ENCODE peak calls at places on chromosomes 2 and 18, in seven cellular contexts. X is K562, M is IMR-90, Z is A549, F is SK-N-SH, D is H1, H is GM12878. Q is an unnamed sample.

GRCh38 chr2:55106148-55106547 is 55.9 kb upstream of the RTN4 start:
- DNase-seq in X (no peak), M (peak; percentile 66), Z (no peak), F (no peak), D (no peak), H (no peak), Q (no peak)

GRCh38 chr2:3651686-3652516 is 6.1 kb upstream of the ALLC start:
- DNase-seq in X (no peak), M (no peak), Z (no peak), F (peak; percentile 74), D (peak; percentile 70), H (peak; percentile 60), Q (peak; percentile 92)

GRCh38 chr2:38797276-38797675 is 19.3 kb downstream of the GEMIN6 start:
- DNase-seq in X (no peak), M (peak; percentile 31), Z (peak; percentile 77), F (no peak), D (no peak), H (no peak), Q (no peak)

GRCh38 chr2:42046819-42047487 is 868 bp upstream of the PKDCC start:
- DNase-seq in X (peak; percentile 43), M (no peak), Z (no peak), F (peak; percentile 63), D (no peak), H (no peak), Q (peak; percentile 58)

GRCh38 chr18:79515944-79516351 is 120.2 kb downstream of the NFATC1 start:
- DNase-seq in X (no peak), M (no peak), Z (no peak), F (no peak), D (no peak), H (no peak), Q (peak; percentile 5)

GRCh38 chr2:233438573-233439147 is 84.4 kb downstream of the DGKD start:
- DNase-seq in X (no peak), M (no peak), Z (no peak), F (no peak), D (no peak), H (no peak), Q (no peak)

GRCh38 chr18:5106730-5107129 is 90.3 kb downstream of the AKAIN1 start:
- DNase-seq in X (no peak), M (no peak), Z (peak; percentile 0), F (no peak), D (no peak), H (no peak), Q (no peak)

GRCh38 chr2:38030590-38031326 is 45.2 kb downstream of the CYP1B1 start:
- DNase-seq in X (no peak), M (no peak), Z (no peak), F (no peak), D (no peak), H (no peak), Q (no peak)

GRCh38 chr2:206275274-206276160 is 1.1 kb downstream of the ZDBF2 start:
- DNase-seq in X (no peak), M (peak; percentile 53), Z (peak; percentile 59), F (peak; percentile 40), D (no peak), H (peak; percentile 55), Q (no peak)

GRCh38 chr2:38168710-38169480 is 92.9 kb upstream of the CYP1B1 start:
- DNase-seq in X (no peak), M (peak; percentile 69), Z (no peak), F (no peak), D (no peak), H (no peak), Q (no peak)

GRCh38 chr2:69188174-69188900 is 175.4 kb downstream of the ANTXR1 start:
- DNase-seq in X (no peak), M (no peak), Z (no peak), F (no peak), D (no peak), H (no peak), Q (no peak)

GRCh38 chr2:96145028-96145939 is at the start of gene DUSP2:
- DNase-seq in X (no peak), M (peak; percentile 59), Z (peak; percentile 41), F (no peak), D (no peak), H (peak; percentile 85), Q (no peak)

GRCh38 chr18:55381277-55381676 is 206.7 kb downstream of the TCF4 start:
- DNase-seq in X (no peak), M (peak; percentile 89), Z (no peak), F (no peak), D (no peak), H (no peak), Q (no peak)

GRCh38 chr2:168118733-168119518 is 128.5 kb downstream of the STK39 start:
- DNase-seq in X (peak; percentile 33), M (peak; percentile 82), Z (peak; percentile 64), F (peak; percentile 17), D (no peak), H (no peak), Q (peak; percentile 71)

GRCh38 chr2:51304341-51304740 is 272.4 kb upstream of the NRXN1 start:
- DNase-seq in X (no peak), M (no peak), Z (no peak), F (no peak), D (no peak), H (no peak), Q (no peak)
- TF ChIP-seq RFX5 in X (no peak), M (no peak), Z (no peak), F (no peak), D (no peak), H (no peak), Q (no peak)

GRCh38 chr18:57002627-57003026 is 144.3 kb upstream of the BOD1L2 start:
- DNase-seq in X (no peak), M (no peak), Z (no peak), F (no peak), D (no peak), H (no peak), Q (peak; percentile 15)
- TF ChIP-seq RFX5 in X (no peak), M (no peak), Z (no peak), F (no peak), D (no peak), H (no peak), Q (no peak)

DNA sequence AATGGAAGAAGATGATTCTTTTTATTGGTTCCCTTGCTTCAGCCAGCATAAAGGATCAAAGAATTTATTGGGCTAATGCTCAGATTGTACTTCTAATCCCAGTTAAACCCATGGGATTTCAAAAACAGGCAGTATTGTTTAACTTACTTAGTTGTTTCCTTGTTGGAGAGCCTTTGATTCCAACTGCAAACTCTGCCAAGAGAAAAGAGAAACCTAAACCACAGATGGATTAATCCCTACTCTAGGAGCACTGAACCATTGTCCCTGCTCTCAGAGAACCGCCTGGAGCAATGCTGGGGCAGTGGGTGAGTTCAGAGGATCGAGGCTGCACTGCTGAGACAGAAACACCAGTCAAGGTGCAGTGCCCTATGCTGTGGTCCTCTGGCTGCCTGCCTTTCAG is 44.9 kb upstream of the SIGLEC15 start:
- DNase-seq in X (no peak), M (peak; percentile 28), Z (no peak), F (no peak), D (no peak), H (no peak), Q (no peak)
- TF ChIP-seq RFX5 in X (no peak), M (no peak), Z (no peak), F (no peak), D (no peak), H (no peak), Q (no peak)

GRCh38 chr2:198438326-198438725 is 633.9 kb downstream of the PLCL1 start:
- DNase-seq in X (no peak), M (no peak), Z (no peak), F (no peak), D (no peak), H (no peak), Q (no peak)

GRCh38 chr2:198440833-198441232 is 636.4 kb downstream of the PLCL1 start:
- DNase-seq in X (no peak), M (no peak), Z (no peak), F (no peak), D (no peak), H (no peak), Q (no peak)

GRCh38 chr2:198441246-198441645 is 636.9 kb downstream of the PLCL1 start:
- DNase-seq in X (no peak), M (peak; percentile 5), Z (no peak), F (no peak), D (no peak), H (no peak), Q (no peak)

GRCh38 chr2:198444800-198445287 is 640.5 kb downstream of the PLCL1 start:
- DNase-seq in X (no peak), M (no peak), Z (no peak), F (no peak), D (no peak), H (no peak), Q (no peak)

DNA sequence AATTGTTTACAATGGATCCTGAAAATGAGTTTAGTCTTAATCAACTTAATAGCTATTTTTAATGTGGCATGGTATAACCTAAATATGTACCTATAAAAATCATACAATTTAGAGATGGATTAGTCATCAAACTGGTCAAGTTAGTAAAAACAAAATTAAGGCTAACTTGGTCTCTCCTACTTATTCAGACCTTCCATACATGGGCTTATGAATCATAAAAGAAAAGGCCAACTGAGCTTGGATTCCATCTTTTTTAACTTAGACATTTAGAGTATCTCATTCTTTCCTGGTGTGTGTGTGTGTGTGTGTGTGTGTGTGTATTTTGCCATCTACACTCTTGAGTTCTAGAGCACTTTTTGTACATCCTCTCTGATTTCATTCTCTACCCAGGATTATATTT is 637.5 kb downstream of the PLCL1 start:
- DNase-seq in X (no peak), M (peak; percentile 28), Z (no peak), F (no peak), D (no peak), H (no peak), Q (no peak)
- TF ChIP-seq RFX5 in X (no peak), M (no peak), Z (no peak), F (no peak), D (no peak), H (no peak), Q (no peak)

GRCh38 chr2:62578837-62579640 is 73.0 kb upstream of the TMEM17 start:
- DNase-seq in X (no peak), M (peak; percentile 87), Z (peak; percentile 96), F (no peak), D (no peak), H (no peak), Q (peak; percentile 76)

GRCh38 chr2:62573137-62573731 is 67.2 kb upstream of the TMEM17 start:
- DNase-seq in X (no peak), M (peak; percentile 26), Z (no peak), F (no peak), D (no peak), H (no peak), Q (no peak)

GRCh38 chr2:62576276-62576939 is 70.4 kb upstream of the TMEM17 start:
- DNase-seq in X (no peak), M (no peak), Z (no peak), F (no peak), D (no peak), H (no peak), Q (no peak)

GRCh38 chr2:62577994-62578836 is 72.2 kb upstream of the TMEM17 start:
- DNase-seq in X (no peak), M (peak; percentile 92), Z (peak; percentile 94), F (no peak), D (no peak), H (no peak), Q (peak; percentile 96)
- TF ChIP-seq RFX5 in X (no peak), M (no peak), Z (no peak), F (no peak), D (no peak), H (no peak), Q (no peak)

DNA sequence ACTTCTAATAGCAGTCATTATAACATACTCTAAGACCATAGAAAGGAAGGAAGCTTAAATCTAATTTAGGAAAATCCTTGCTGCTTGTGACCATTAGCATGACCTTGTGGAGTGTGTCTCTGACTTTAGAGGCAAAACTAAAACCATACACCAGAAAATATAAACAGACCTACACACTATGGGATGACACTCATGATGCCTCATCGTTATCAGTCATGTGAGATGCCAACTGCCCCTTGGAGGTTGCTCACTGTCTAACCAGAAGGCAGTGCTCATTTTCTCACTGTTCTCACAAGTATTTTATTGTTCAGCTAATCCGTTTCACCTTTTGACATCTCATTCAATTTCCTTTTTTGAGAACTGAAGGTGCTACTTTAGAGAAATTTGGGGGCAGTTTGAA is 376.9 kb downstream of the RND3 start:
- DNase-seq in X (no peak), M (peak; percentile 67), Z (no peak), F (no peak), D (no peak), H (no peak), Q (no peak)
- TF ChIP-seq RFX5 in X (no peak), M (no peak), Z (no peak), F (no peak), D (no peak), H (no peak), Q (no peak)

Q was measured in HepG2.